ENCODE peak calls at places on chromosomes 13 and 19, in five cellular contexts. Y is mesenteric fat pad, A is Kasumi-1, L is T-helper 2 cell, T is NCI-H2081. Z is an unnamed sample.

GRCh38 chr19:49213791-49214190 is 56.2 kb downstream of the TRPM4 start:
- DNase-seq in Y (no peak), A (no peak), L (no peak), T (no peak), Z (no peak)

GRCh38 chr19:57123882-57124281 is 4.1 kb downstream of the USP29 start:
- DNase-seq in Y (no peak), A (no peak), L (no peak), T (no peak), Z (no peak)

GRCh38 chr13:57326532-57326931 is 159.5 kb downstream of the PRR20E start:
- DNase-seq in Y (no peak), A (no peak), L (no peak), T (no peak), Z (no peak)

GRCh38 chr19:19170053-19170945 is at the start of gene MEF2B:
- DNase-seq in Y (peak), A (no peak), L (peak), T (peak), Z (peak)

GRCh38 chr19:10388957-10389356 is 8.6 kb upstream of the TYK2 start:
- DNase-seq in Y (no peak), A (peak), L (peak), T (peak), Z (peak)

GRCh38 chr19:44141191-44142013 is at the start of gene ZNF234:
- DNase-seq in Y (peak), A (peak), L (peak), T (peak), Z (peak)

GRCh38 chr19:17185590-17185989 is 29.6 kb upstream of the USE1 start:
- DNase-seq in Y (no peak), A (no peak), L (no peak), T (no peak), Z (no peak)

GRCh38 chr13:27053902-27054595 is 117.6 kb downstream of the USP12 start:
- DNase-seq in Y (no peak), A (no peak), L (no peak), T (no peak), Z (peak)

GRCh38 chr13:90738881-90739280 is 608.6 kb upstream of the MIR17HG start:
- DNase-seq in Y (no peak), A (no peak), L (no peak), T (no peak), Z (no peak)

GRCh38 chr13:44141725-44142539 is 231.7 kb upstream of the SERP2 start:
- DNase-seq in Y (peak), A (peak), L (peak), T (peak), Z (peak)

GRCh38 chr13:94433055-94433947 is 46.2 kb downstream of the DCT start:
- DNase-seq in Y (no peak), A (no peak), L (no peak), T (peak), Z (peak)

GRCh38 chr19:916645-917322 is 349 bp upstream of the KISS1R start:
- DNase-seq in Y (no peak), A (no peak), L (no peak), T (no peak), Z (no peak)

GRCh38 chr13:50131998-50132936 is 117.0 kb downstream of the KCNRG start:
- DNase-seq in Y (no peak), A (no peak), L (no peak), T (no peak), Z (no peak)

GRCh38 chr19:7869453-7869909 is 4.7 kb downstream of the PRR36 start:
- DNase-seq in Y (no peak), A (peak), L (peak), T (no peak), Z (no peak)

GRCh38 chr19:19871932-19872331 is 6.2 kb downstream of the ZNF253 start:
- DNase-seq in Y (no peak), A (no peak), L (no peak), T (no peak), Z (no peak)

GRCh38 chr13:50843256-50844043 is at the start of gene DLEU7:
- DNase-seq in Y (no peak), A (no peak), L (no peak), T (no peak), Z (no peak)

GRCh38 chr19:39021063-39021462 is 11.3 kb downstream of the FBXO27 start:
- DNase-seq in Y (no peak), A (no peak), L (no peak), T (no peak), Z (no peak)

GRCh38 chr19:1609680-1610474 is 4.6 kb upstream of the UQCR11 start:
- DNase-seq in Y (no peak), A (no peak), L (no peak), T (no peak), Z (no peak)

GRCh38 chr19:48858984-48859710 is 9.3 kb downstream of the PLEKHA4 start:
- DNase-seq in Y (no peak), A (no peak), L (peak), T (no peak), Z (no peak)

GRCh38 chr19:46659151-46660007 is 1.6 kb downstream of the DACT3 start:
- DNase-seq in Y (no peak), A (peak), L (no peak), T (no peak), Z (no peak)

GRCh38 chr19:47049307-47049700 is 880 bp upstream of the TMEM160 start:
- DNase-seq in Y (no peak), A (no peak), L (no peak), T (no peak), Z (peak)

GRCh38 chr19:7968796-7969559 is 25.5 kb upstream of the TIMM44 start:
- DNase-seq in Y (no peak), A (no peak), L (no peak), T (no peak), Z (no peak)

GRCh38 chr19:5826531-5827341 is 12.8 kb downstream of the FUT6 start:
- DNase-seq in Y (no peak), A (peak), L (no peak), T (peak), Z (peak)

GRCh38 chr19:30360378-30361106 is 11.6 kb upstream of the ZNF536 start:
- DNase-seq in Y (peak), A (no peak), L (no peak), T (no peak), Z (no peak)

GRCh38 chr19:13117772-13118423 is at the start of gene NACC1:
- DNase-seq in Y (peak), A (peak), L (peak), T (peak), Z (peak)

GRCh38 chr19:48090281-48090802 is 20.3 kb downstream of the PLA2G4C start:
- DNase-seq in Y (no peak), A (no peak), L (no peak), T (no peak), Z (no peak)

GRCh38 chr13:35822666-35823065 is 308.5 kb downstream of the DCLK1 start:
- DNase-seq in Y (no peak), A (no peak), L (no peak), T (no peak), Z (no peak)

GRCh38 chr13:51479199-51479523 is 26.3 kb upstream of the INTS6 start:
- DNase-seq in Y (no peak), A (no peak), L (no peak), T (no peak), Z (peak)

Z was measured in foreskin keratinocyte.